ENCODE peak calls at places on chromosome 2, in nine cellular contexts. K is stimulated activated CD4-positive, alpha-beta T cell treated with anti-CD3 and anti-CD28 coated beads, Interleukin-1b, Interleukin-23, amount 100 ng/mL, for 24 hours; S is smooth muscle cell of the brain vasculature; E is fibroblast of lung; F is AG09309; L is AG09319; A is activated T-cell treated with anti-CD3 and anti-CD28 coated beads, Interleukin-2, amount 50 U/mL, for 4 hours; M is cardiac muscle cell; X is COLO829. P is an unnamed sample.

GRCh38 chr2:111883661-111884591 is at the start of gene ANAPC1:
- DNase-seq in S (peak), M (peak), L (peak), A (peak), F (no peak), X (peak), K (peak), E (peak), P (peak)

GRCh38 chr2:116450990-116451389 is 1363.5 kb upstream of the DDX18 start:
- DNase-seq in M (no peak), X (no peak), F (no peak), L (no peak), E (no peak), K (no peak), S (no peak), A (no peak), P (no peak)

GRCh38 chr2:207873794-207874193 is 104.1 kb upstream of the FZD5 start:
- DNase-seq in M (no peak), L (no peak), X (no peak), A (no peak), S (no peak), K (no peak), F (no peak), E (no peak), P (no peak)

GRCh38 chr2:18516112-18516511 is 44.3 kb downstream of the RDH14 start:
- DNase-seq in L (no peak), E (peak), A (no peak), S (no peak), X (no peak), M (peak), K (no peak), F (no peak), P (no peak)

GRCh38 chr2:38528008-38528442 is 74.7 kb downstream of the HNRNPLL start:
- DNase-seq in X (no peak), S (peak), F (no peak), E (peak), M (peak), A (peak), K (no peak), L (no peak), P (no peak)

GRCh38 chr2:97267411-97268074 is 154.6 kb downstream of the ANKRD36 start:
- DNase-seq in K (no peak), F (no peak), M (no peak), X (no peak), S (no peak), L (no peak), E (no peak), A (no peak), P (no peak)

GRCh38 chr2:78811955-78812610 is 213.4 kb upstream of the REG3G start:
- DNase-seq in A (no peak), X (no peak), S (no peak), L (no peak), M (no peak), F (no peak), K (no peak), E (no peak), P (no peak)

GRCh38 chr2:170587117-170587516 is 128.0 kb upstream of the SP5 start:
- DNase-seq in S (no peak), L (no peak), A (no peak), K (no peak), X (no peak), M (no peak), E (no peak), F (no peak), P (no peak)

GRCh38 chr2:240429872-240430491 is 5.5 kb upstream of the GPC1 start:
- DNase-seq in S (no peak), E (no peak), K (no peak), X (no peak), L (no peak), M (no peak), F (no peak), A (peak), P (no peak)

GRCh38 chr2:188079176-188079575 is 212.5 kb upstream of the GULP1 start:
- DNase-seq in F (peak), A (no peak), L (peak), X (no peak), K (no peak), M (peak), E (peak), S (peak), P (peak)

GRCh38 chr2:113376248-113376934 is 61.1 kb upstream of the ZNG1B start:
- DNase-seq in F (no peak), K (no peak), A (no peak), L (no peak), E (no peak), M (no peak), S (no peak), X (no peak), P (no peak)